ENCODE peak calls at places on chromosomes 16 and 17, in seven cellular contexts. G, X, Z, J, K, U and D are unnamed samples.

GRCh38 chr16:73131153-73131862 is 83.4 kb upstream of the ZFHX3 start:
- DNase-seq in G (no peak), X (no peak), Z (no peak), J (no peak), K (no peak), U (no peak), D (no peak)

GRCh38 chr16:72481419-72481818 is 309.5 kb upstream of the PMFBP1 start:
- DNase-seq in G (no peak), X (no peak), Z (no peak), J (no peak), K (no peak), U (no peak), D (no peak)

GRCh38 chr17:35368086-35368824 is 5.2 kb downstream of the SLFN11 start:
- DNase-seq in G (peak), X (no peak), Z (no peak), J (no peak), K (no peak), U (no peak), D (no peak)

GRCh38 chr16:17389392-17389791 is 81.4 kb downstream of the XYLT1 start:
- DNase-seq in G (no peak), X (no peak), Z (no peak), J (no peak), K (no peak), U (no peak), D (no peak)

GRCh38 chr17:63437287-63438091 is 8.6 kb downstream of the CYB561 start:
- DNase-seq in G (no peak), X (peak), Z (no peak), J (peak), K (no peak), U (no peak), D (peak)

GRCh38 chr17:37821025-37821713 is 76.3 kb upstream of the HNF1B start:
- DNase-seq in G (no peak), X (no peak), Z (no peak), J (no peak), K (no peak), U (no peak), D (no peak)

GRCh38 chr17:80796430-80796861 is 195.2 kb upstream of the CHMP6 start:
- DNase-seq in G (no peak), X (no peak), Z (no peak), J (no peak), K (no peak), U (no peak), D (no peak)

GRCh38 chr16:85172465-85173071 is 60.3 kb upstream of the CIBAR2 start:
- DNase-seq in G (no peak), X (peak), Z (no peak), J (peak), K (no peak), U (no peak), D (no peak)

GRCh38 chr16:8716592-8716991 is 42.2 kb downstream of the ABAT start:
- DNase-seq in G (no peak), X (no peak), Z (no peak), J (no peak), K (no peak), U (no peak), D (no peak)

GRCh38 chr16:57621521-57622268 is 6.7 kb upstream of the ADGRG1 start:
- DNase-seq in G (no peak), X (peak), Z (no peak), J (peak), K (no peak), U (no peak), D (no peak)

GRCh38 chr17:50471009-50471905 is 2.6 kb upstream of the CHAD start:
- DNase-seq in G (no peak), X (no peak), Z (no peak), J (no peak), K (no peak), U (no peak), D (no peak)

GRCh38 chr17:17305282-17305801 is 2.2 kb downstream of the NT5M start:
- DNase-seq in G (peak), X (peak), Z (no peak), J (no peak), K (no peak), U (peak), D (no peak)

GRCh38 chr17:47315451-47316266 is 8.1 kb upstream of the EFCAB13 start:
- DNase-seq in G (peak), X (no peak), Z (peak), J (no peak), K (peak), U (peak), D (no peak)

GRCh38 chr16:67236551-67237395 is 9.8 kb downstream of the TMEM208 start:
- DNase-seq in G (no peak), X (no peak), Z (no peak), J (peak), K (peak), U (peak), D (peak)

GRCh38 chr17:50149425-50150353 is 788 bp downstream of the PPP1R9B start:
- DNase-seq in G (no peak), X (peak), Z (peak), J (peak), K (peak), U (peak), D (peak)

GRCh38 chr17:248337-249235 is 67.1 kb upstream of the DOC2B start:
- DNase-seq in G (no peak), X (peak), Z (no peak), J (peak), K (no peak), U (no peak), D (peak)

GRCh38 chr16:81866820-81867440 is 87.8 kb downstream of the PLCG2 start:
- DNase-seq in G (no peak), X (no peak), Z (no peak), J (peak), K (no peak), U (no peak), D (no peak)

GRCh38 chr17:48633266-48633816 is 7.2 kb upstream of the HOXB9 start:
- DNase-seq in G (no peak), X (no peak), Z (no peak), J (no peak), K (no peak), U (no peak), D (no peak)

GRCh38 chr16:27700596-27700995 is 150.7 kb downstream of the KATNIP start:
- DNase-seq in G (no peak), X (no peak), Z (no peak), J (peak), K (no peak), U (no peak), D (no peak)

GRCh38 chr17:45686250-45686649 is 97.9 kb upstream of the CRHR1 start:
- DNase-seq in G (no peak), X (no peak), Z (no peak), J (no peak), K (no peak), U (no peak), D (no peak)

GRCh38 chr16:66605177-66605999 is 884 bp downstream of the CMTM3 start:
- DNase-seq in G (no peak), X (no peak), Z (no peak), J (peak), K (no peak), U (peak), D (peak)

GRCh38 chr16:88764913-88765349 is 20.1 kb downstream of the PIEZO1 start:
- DNase-seq in G (no peak), X (no peak), Z (no peak), J (no peak), K (no peak), U (no peak), D (no peak)

GRCh38 chr17:57599271-57600045 is 145.6 kb downstream of the CCDC182 start:
- DNase-seq in G (peak), X (no peak), Z (no peak), J (no peak), K (no peak), U (no peak), D (no peak)

GRCh38 chr16:84138824-84139627 is 6.0 kb downstream of the HSDL1 start:
- DNase-seq in G (no peak), X (no peak), Z (no peak), J (no peak), K (no peak), U (no peak), D (no peak)

GRCh38 chr16:84096447-84097005 is 20.2 kb downstream of the MBTPS1 start:
- DNase-seq in G (no peak), X (no peak), Z (no peak), J (no peak), K (peak), U (no peak), D (no peak)

GRCh38 chr17:68383443-68384321 is 73.6 kb downstream of the WIPI1 start:
- DNase-seq in G (no peak), X (no peak), Z (no peak), J (no peak), K (no peak), U (no peak), D (peak)

GRCh38 chr17:705011-705410 is 9.6 kb downstream of the VPS53 start:
- DNase-seq in G (no peak), X (no peak), Z (no peak), J (no peak), K (no peak), U (no peak), D (no peak)

GRCh38 chr17:31448467-31449077 is 57.1 kb downstream of the RAB11FIP4 start:
- DNase-seq in G (no peak), X (no peak), Z (no peak), J (no peak), K (no peak), U (no peak), D (no peak)

GRCh38 chr17:62787358-62787757 is 20.8 kb downstream of the MARCHF10 start:
- DNase-seq in G (no peak), X (no peak), Z (no peak), J (no peak), K (no peak), U (no peak), D (no peak)

GRCh38 chr16:52543654-52544053 is 3.3 kb downstream of the TOX3 start:
- DNase-seq in G (no peak), X (no peak), Z (no peak), J (no peak), K (no peak), U (no peak), D (no peak)

GRCh38 chr17:31310260-31310659 is 3.6 kb downstream of the EVI2B start:
- DNase-seq in G (no peak), X (no peak), Z (no peak), J (no peak), K (no peak), U (peak), D (no peak)

GRCh38 chr17:68365469-68365868 is 74.2 kb downstream of the ARSG start:
- DNase-seq in G (no peak), X (no peak), Z (no peak), J (no peak), K (no peak), U (no peak), D (no peak)

GRCh38 chr16:67346328-67346727 is 19.7 kb downstream of the LRRC36 start:
- DNase-seq in G (no peak), X (no peak), Z (no peak), J (no peak), K (no peak), U (no peak), D (no peak)

GRCh38 chr16:10752843-10753523 is 9.3 kb downstream of the NUBP1 start:
- DNase-seq in G (no peak), X (no peak), Z (no peak), J (no peak), K (no peak), U (no peak), D (peak)

GRCh38 chr17:36812762-36813161 is 124.5 kb upstream of the LHX1 start:
- DNase-seq in G (no peak), X (no peak), Z (no peak), J (no peak), K (no peak), U (no peak), D (no peak)

GRCh38 chr16:12524658-12525057 is 279.0 kb downstream of the CPPED1 start:
- DNase-seq in G (no peak), X (no peak), Z (no peak), J (no peak), K (no peak), U (no peak), D (no peak)

GRCh38 chr17:61389670-61390478 is 9.8 kb upstream of the TBX2 start:
- DNase-seq in G (no peak), X (peak), Z (peak), J (peak), K (no peak), U (no peak), D (peak)

GRCh38 chr16:2388875-2389433 is 40.3 kb upstream of the CCNF start:
- DNase-seq in G (no peak), X (no peak), Z (peak), J (no peak), K (peak), U (no peak), D (no peak)

GRCh38 chr17:28506763-28507487 is 777 bp downstream of the FOXN1 start:
- DNase-seq in G (no peak), X (no peak), Z (no peak), J (no peak), K (no peak), U (no peak), D (no peak)